ENCODE peak calls at places on chromosome 10, in nine cellular contexts. J is cardiac muscle cell, O is GM12865, M is mucosa of descending colon, G is psoas muscle, N is kidney, R is K562, H is choroid plexus epithelial cell, E is Panc1. Y is an unnamed sample.

GRCh38 chr10:125125951-125126735 is 34.2 kb downstream of the CTBP2 start:
- DNase-seq in E (no peak), H (no peak), J (no peak), M (no peak), G (no peak), O (no peak), N (no peak), R (no peak), Y (no peak)

GRCh38 chr10:100803481-100803880 is 58.1 kb downstream of the PAX2 start:
- DNase-seq in E (no peak), R (no peak), J (no peak), N (no peak), G (no peak), O (no peak), M (no peak), H (no peak), Y (no peak)

GRCh38 chr10:119849031-119849789 is 23.4 kb downstream of the MCMBP start:
- DNase-seq in E (no peak), G (no peak), O (no peak), N (no peak), H (peak; percentile 91), J (peak; percentile 86), M (no peak), R (no peak), Y (no peak)

GRCh38 chr10:36489928-36490279 is 635.5 kb upstream of the ANKRD30A start:
- DNase-seq in R (no peak), M (no peak), E (no peak), N (no peak), H (peak; percentile 85), O (no peak), G (no peak), J (peak; percentile 75), Y (no peak)

GRCh38 chr10:68158031-68158430 is 48.7 kb downstream of the MYPN start:
- DNase-seq in E (no peak), G (no peak), H (no peak), J (no peak), M (no peak), R (no peak), N (no peak), O (no peak), Y (no peak)

GRCh38 chr10:111874586-111874985 is 309.0 kb downstream of the GPAM start:
- DNase-seq in O (no peak), J (no peak), M (no peak), N (no peak), G (no peak), E (no peak), H (no peak), R (no peak), Y (no peak)

GRCh38 chr10:91875156-91875555 is 34.1 kb downstream of the FGFBP3 start:
- DNase-seq in E (no peak), H (no peak), R (no peak), N (no peak), O (no peak), G (no peak), M (no peak), J (no peak), Y (no peak)

GRCh38 chr10:114990991-114991390 is 53.0 kb downstream of the TRUB1 start:
- DNase-seq in N (no peak), O (no peak), E (no peak), H (no peak), G (no peak), J (no peak), M (no peak), R (no peak), Y (no peak)

GRCh38 chr10:101614957-101615759 is 27.0 kb downstream of the DPCD start:
- DNase-seq in N (peak; percentile 41), J (no peak), O (no peak), R (no peak), M (no peak), H (peak; percentile 11), G (no peak), E (no peak), Y (no peak)

GRCh38 chr10:133564816-133565215 is 567 bp downstream of the SYCE1 start:
- DNase-seq in H (no peak), E (no peak), J (no peak), G (no peak), R (no peak), O (no peak), N (no peak), M (no peak), Y (peak; percentile 52)
- H3K4me3 ChIP-seq in H (no peak overlapping the region), E (no peak overlapping the region), J (no peak overlapping the region), G (no peak overlapping the region), R (no peak overlapping the region), O (no peak overlapping the region), N (no peak overlapping the region), M (no peak overlapping the region), Y (no peak overlapping the region)

DNA sequence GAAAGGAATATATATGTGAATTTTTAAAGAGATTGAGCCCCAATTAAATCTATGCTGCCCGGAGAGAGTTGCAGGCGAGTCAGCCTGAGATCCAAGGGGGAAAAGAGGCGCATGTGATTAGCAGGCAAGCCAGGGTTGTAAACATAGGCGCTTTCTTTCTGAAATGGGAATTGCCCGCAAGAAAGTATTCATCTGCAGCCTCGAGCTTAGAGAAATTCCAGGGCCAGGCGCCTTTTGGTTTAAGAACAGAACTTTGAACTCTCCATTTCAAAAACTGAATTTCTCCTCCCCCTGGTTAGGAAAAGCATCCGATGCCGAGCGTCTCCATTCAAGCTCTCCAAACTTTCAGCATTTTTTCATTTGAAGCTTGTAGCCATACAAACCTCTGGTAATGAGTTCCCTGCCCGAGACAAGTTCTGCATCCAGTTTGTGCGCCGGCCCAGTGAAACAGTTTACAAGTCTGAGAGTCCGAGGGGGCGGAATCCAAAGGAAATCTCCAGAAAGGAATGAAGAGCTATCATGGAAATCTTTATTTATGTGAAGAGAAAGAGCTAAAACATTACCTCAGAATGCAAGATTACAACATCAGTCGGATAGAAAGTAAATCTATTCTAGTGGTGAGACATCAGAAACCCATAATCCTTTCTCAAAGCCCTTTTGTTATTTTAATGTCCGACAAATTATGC is 69.9 kb downstream of the FAM204A start:
- DNase-seq in R (no peak), O (no peak), H (peak; percentile 19), G (no peak), N (no peak), M (no peak), J (peak; percentile 21), E (no peak), Y (no peak)
- H3K4me3 ChIP-seq in R (no peak overlapping the region), O (no peak overlapping the region), H (peak overlapping the region; percentile 13), G (no peak overlapping the region), N (peak overlapping the region; percentile 40), M (no peak overlapping the region), J (no peak overlapping the region), E (no peak overlapping the region), Y (no peak overlapping the region)

GRCh38 chr10:75191821-75192568 is 18.6 kb upstream of the VDAC2 start:
- DNase-seq in J (peak; percentile 94), H (peak; percentile 88), R (peak; percentile 63), O (no peak), E (no peak), M (peak; percentile 62), G (peak; percentile 60), N (peak; percentile 82), Y (peak; percentile 60)

GRCh38 chr10:75189266-75190096 is 21.1 kb upstream of the VDAC2 start:
- DNase-seq in M (no peak), R (no peak), J (no peak), E (no peak), G (no peak), H (no peak), N (no peak), O (no peak), Y (no peak)

GRCh38 chr10:75197066-75197465 is 13.5 kb upstream of the VDAC2 start:
- DNase-seq in M (no peak), E (no peak), N (no peak), O (no peak), H (no peak), R (no peak), J (no peak), G (no peak), Y (no peak)

GRCh38 chr10:75197906-75198305 is 12.7 kb upstream of the VDAC2 start:
- DNase-seq in H (no peak), R (no peak), G (no peak), J (no peak), N (no peak), O (no peak), M (no peak), E (no peak), Y (no peak)

DNA sequence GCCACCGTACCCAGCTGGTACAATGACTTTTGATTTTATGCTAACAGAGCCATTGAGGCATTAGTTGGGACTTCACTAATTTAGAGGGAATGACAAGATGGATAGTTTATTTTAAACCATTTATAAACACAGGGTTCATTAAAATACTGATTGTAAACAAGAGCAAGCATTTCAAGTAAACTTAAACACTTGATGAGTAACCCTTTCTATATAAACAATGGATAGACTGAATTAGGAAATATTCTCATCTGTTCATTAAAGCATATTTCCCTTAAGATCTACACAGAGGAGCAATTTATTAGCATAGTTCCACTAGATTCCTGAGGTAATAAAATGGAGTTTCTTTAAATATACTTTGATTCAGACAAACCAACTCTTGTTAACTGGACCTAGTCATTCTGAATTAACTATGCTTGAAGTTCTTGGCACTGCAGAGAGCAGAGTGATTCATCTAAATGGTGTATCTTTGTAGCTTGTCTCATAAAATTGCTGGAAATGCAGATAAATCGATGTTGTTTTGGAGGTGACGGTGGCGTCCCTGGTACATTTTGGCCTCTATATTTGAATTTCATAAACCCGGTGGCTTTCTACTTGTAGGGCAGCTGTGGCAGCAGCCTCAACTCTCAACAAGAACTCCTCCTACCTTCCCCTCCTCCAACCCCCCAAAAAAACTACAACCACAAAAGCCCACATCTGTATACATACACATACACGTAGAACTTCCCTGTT is 15.4 kb upstream of the VDAC2 start:
- DNase-seq in H (peak; percentile 39), J (peak; percentile 42), R (no peak), O (no peak), N (no peak), E (no peak), M (no peak), G (no peak), Y (no peak)
- H3K4me3 ChIP-seq in H (no peak overlapping the region), J (no peak overlapping the region), R (no peak overlapping the region), O (no peak overlapping the region), N (no peak overlapping the region), E (no peak overlapping the region), M (no peak overlapping the region), G (no peak overlapping the region), Y (no peak overlapping the region)

GRCh38 chr10:103679096-103679790 is 176.1 kb downstream of the SH3PXD2A start:
- DNase-seq in H (no peak), G (no peak), O (peak; percentile 64), R (no peak), E (no peak), M (no peak), N (no peak), J (peak; percentile 47), Y (no peak)

GRCh38 chr10:103676851-103677417 is 178.4 kb downstream of the SH3PXD2A start:
- DNase-seq in N (no peak), R (no peak), M (no peak), O (no peak), J (peak; percentile 95), H (peak; percentile 91), G (peak; percentile 73), E (no peak), Y (peak; percentile 30)

GRCh38 chr10:103676058-103676785 is 179.2 kb downstream of the SH3PXD2A start:
- DNase-seq in O (no peak), J (peak; percentile 90), N (no peak), M (no peak), G (peak; percentile 68), R (no peak), H (peak; percentile 54), E (no peak), Y (no peak)

GRCh38 chr10:103678104-103678526 is 177.3 kb downstream of the SH3PXD2A start:
- DNase-seq in O (peak; percentile 89), J (peak; percentile 99), M (peak; percentile 90), N (peak; percentile 96), R (no peak), H (peak; percentile 99), E (no peak), G (peak; percentile 79), Y (no peak)

GRCh38 chr10:103677486-103677885 is 177.9 kb downstream of the SH3PXD2A start:
- DNase-seq in O (no peak), N (no peak), M (no peak), H (no peak), G (no peak), R (no peak), J (no peak), E (no peak), Y (no peak)
- H3K4me3 ChIP-seq in O (peak overlapping the region; percentile 38), N (no peak overlapping the region), M (no peak overlapping the region), H (peak overlapping the region; percentile 59), G (peak overlapping the region; percentile 37), R (no peak overlapping the region), J (no peak overlapping the region), E (no peak overlapping the region), Y (no peak overlapping the region)

Y was measured in upper lobe of left lung.